ENCODE peak calls at places on chromosomes 4 and X, in seven cellular contexts. A is posterior vena cava, M is ACHN, B is cerebellum, Q is dermis microvascular lymphatic vessel endothelial cell, F is cardiac fibroblast, I is iPS DF 19.7. O is an unnamed sample.

GRCh38 chr4:116387942-116388474 is 697.4 kb downstream of the TRAM1L1 start:
- DNase-seq in A (no peak), M (no peak), B (no peak), Q (no peak), F (no peak), I (no peak), O (no peak)

GRCh38 chrX:54352677-54353076 is 5.2 kb downstream of the WNK3 start:
- DNase-seq in A (no peak), M (no peak), B (no peak), Q (no peak), F (no peak), I (no peak), O (no peak)

GRCh38 chr4:183887351-183887750 is 17.8 kb upstream of the STOX2 start:
- DNase-seq in A (no peak), M (no peak), B (no peak), Q (no peak), F (no peak), I (no peak), O (no peak)

GRCh38 chrX:53321216-53321942 is 40.0 kb upstream of the IQSEC2 start:
- DNase-seq in A (peak), M (no peak), B (peak), Q (no peak), F (no peak), I (no peak), O (no peak)

GRCh38 chr4:113976937-113977855 is 2.3 kb downstream of the ARSJ start:
- DNase-seq in A (no peak), M (no peak), B (no peak), Q (no peak), F (peak), I (no peak), O (no peak)

GRCh38 chrX:32293962-32294708 is 917.2 kb downstream of the DMD start:
- DNase-seq in A (no peak), M (no peak), B (no peak), Q (no peak), F (peak), I (no peak), O (no peak)

GRCh38 chr4:185019451-185020292 is 1.4 kb downstream of the HELT start:
- DNase-seq in A (peak), M (no peak), B (no peak), Q (no peak), F (no peak), I (no peak), O (no peak)

GRCh38 chrX:33190016-33190415 is 21.3 kb downstream of the DMD start:
- DNase-seq in A (no peak), M (no peak), B (no peak), Q (no peak), F (peak), I (no peak), O (no peak)

GRCh38 chr4:69071286-69071685 is 25.0 kb upstream of the UGT2B7 start:
- DNase-seq in A (no peak), M (no peak), B (no peak), Q (no peak), F (no peak), I (no peak), O (no peak)

GRCh38 chr4:42344260-42344659 is 53.0 kb upstream of the SHISA3 start:
- DNase-seq in A (no peak), M (no peak), B (no peak), Q (no peak), F (no peak), I (no peak), O (no peak)

GRCh38 chrX:153628665-153629064 is 18.3 kb upstream of the DUSP9 start:
- DNase-seq in A (peak), M (no peak), B (no peak), Q (no peak), F (no peak), I (no peak), O (no peak)

GRCh38 chr4:8534129-8534528 is 46.1 kb upstream of the GPR78 start:
- DNase-seq in A (no peak), M (peak), B (no peak), Q (no peak), F (no peak), I (peak), O (no peak)

GRCh38 chr4:24984602-24985532 is 45.9 kb downstream of the LGI2 start:
- DNase-seq in A (no peak), M (no peak), B (no peak), Q (no peak), F (no peak), I (no peak), O (no peak)

GRCh38 chrX:56385336-56385735 is 153.2 kb downstream of the KLF8 start:
- DNase-seq in A (no peak), M (no peak), B (no peak), Q (no peak), F (no peak), I (no peak), O (no peak)

GRCh38 chr4:155377281-155377680 is 516 bp upstream of the MAP9 start:
- DNase-seq in A (no peak), M (no peak), B (peak), Q (no peak), F (peak), I (no peak), O (no peak)

GRCh38 chrX:40100537-40101429 is 3.0 kb upstream of the BCOR start:
- DNase-seq in A (no peak), M (no peak), B (no peak), Q (no peak), F (no peak), I (no peak), O (no peak)

GRCh38 chr4:79723507-79723906 is 315.5 kb upstream of the GK2 start:
- DNase-seq in A (no peak), M (no peak), B (no peak), Q (no peak), F (no peak), I (peak), O (no peak)

GRCh38 chrX:12145402-12145801 is 7.1 kb downstream of the FRMPD4 start:
- DNase-seq in A (no peak), M (no peak), B (no peak), Q (no peak), F (no peak), I (no peak), O (no peak)

GRCh38 chr4:5383191-5383980 is 325.0 kb downstream of the EVC2 start:
- DNase-seq in A (no peak), M (no peak), B (no peak), Q (no peak), F (peak), I (no peak), O (no peak)

GRCh38 chrX:63530654-63531053 is 179.5 kb upstream of the SPIN4 start:
- DNase-seq in A (no peak), M (no peak), B (no peak), Q (no peak), F (no peak), I (no peak), O (no peak)

GRCh38 chrX:147838465-147839131 is 73.1 kb upstream of the FMR1 start:
- DNase-seq in A (no peak), M (no peak), B (no peak), Q (no peak), F (peak), I (no peak), O (no peak)

GRCh38 chrX:124307253-124307907 is 25.1 kb upstream of the TEX13D start:
- DNase-seq in A (no peak), M (no peak), B (no peak), Q (no peak), F (no peak), I (no peak), O (no peak)

GRCh38 chr4:139905489-139905888 is 239.9 kb downstream of the MGST2 start:
- DNase-seq in A (no peak), M (no peak), B (no peak), Q (no peak), F (no peak), I (no peak), O (no peak)

GRCh38 chr4:41288254-41288653 is 31.5 kb downstream of the UCHL1 start:
- DNase-seq in A (no peak), M (no peak), B (no peak), Q (no peak), F (no peak), I (no peak), O (no peak)

GRCh38 chr4:155889036-155889793 is 14.3 kb upstream of the TDO2 start:
- DNase-seq in A (no peak), M (peak), B (no peak), Q (no peak), F (peak), I (no peak), O (no peak)

GRCh38 chrX:107154787-107155620 is 36.4 kb upstream of the RBM41 start:
- DNase-seq in A (no peak), M (peak), B (no peak), Q (no peak), F (peak), I (no peak), O (no peak)

GRCh38 chr4:15525080-15525479 is 55.4 kb downstream of the CC2D2A start:
- DNase-seq in A (no peak), M (no peak), B (no peak), Q (no peak), F (no peak), I (no peak), O (no peak)

GRCh38 chrX:150849486-150849885 is 49.0 kb downstream of the CD99L2 start:
- DNase-seq in A (no peak), M (no peak), B (no peak), Q (no peak), F (no peak), I (no peak), O (no peak)

GRCh38 chr4:151660676-151661075 is 100.1 kb downstream of the GATB start:
- DNase-seq in A (no peak), M (no peak), B (no peak), Q (no peak), F (no peak), I (no peak), O (no peak)

GRCh38 chr4:40212674-40213504 is 16.1 kb downstream of the RHOH start:
- DNase-seq in A (no peak), M (no peak), B (no peak), Q (no peak), F (peak), I (no peak), O (no peak)

O was measured in heart right ventricle.